ENCODE peak calls at places on chromosomes 7 and 10, in nine cellular contexts. E is activated T-cell treated with anti-CD3 and anti-CD28 coated beads for 1 hour; Q is tibial nerve; Z is effector CD4-positive, alpha-beta T cell; S is DMS153; C is SK-MEL-5; V is activated CD4-positive, CD25-positive, alpha-beta regulatory T cell; J is HCEC 1CT; A is colonic mucosa. P is an unnamed sample.

GRCh38 chr7:94040254-94040653 is 36.1 kb upstream of the BET1 start:
- DNase-seq in E (no peak), Q (no peak), Z (no peak), S (no peak), C (peak; percentile 59), V (no peak), J (no peak), A (no peak), P (no peak)

GRCh38 chr10:11009471-11010308 is 8.0 kb upstream of the CELF2 start:
- DNase-seq in E (no peak), Q (no peak), Z (no peak), S (no peak), C (no peak), V (no peak), J (no peak), A (no peak), P (no peak)

GRCh38 chr7:128829391-128830166 is 627 bp upstream of the FLNC start:
- DNase-seq in E (no peak), Q (no peak), Z (no peak), S (no peak), C (no peak), V (no peak), J (peak; percentile 45), A (no peak), P (no peak)

GRCh38 chr10:132247943-132248342 is 59.8 kb downstream of the STK32C start:
- DNase-seq in E (no peak), Q (no peak), Z (no peak), S (no peak), C (no peak), V (no peak), J (no peak), A (no peak), P (no peak)

GRCh38 chr7:130430841-130431713 is 9.7 kb downstream of the CEP41 start:
- DNase-seq in E (no peak), Q (no peak), Z (no peak), S (no peak), C (no peak), V (no peak), J (peak; percentile 78), A (no peak), P (no peak)

GRCh38 chr7:52297128-52297527 is 738.3 kb upstream of the POM121L12 start:
- DNase-seq in E (no peak), Q (no peak), Z (no peak), S (no peak), C (no peak), V (no peak), J (no peak), A (no peak), P (no peak)

GRCh38 chr10:102230264-102230860 is 4.3 kb downstream of the ELOVL3 start:
- DNase-seq in E (no peak), Q (no peak), Z (no peak), S (peak; percentile 26), C (no peak), V (no peak), J (peak; percentile 59), A (peak; percentile 35), P (no peak)

GRCh38 chr7:13057462-13058200 is 370.2 kb downstream of the ARL4A start:
- DNase-seq in E (no peak), Q (no peak), Z (no peak), S (no peak), C (no peak), V (no peak), J (no peak), A (no peak), P (peak; percentile 13)

GRCh38 chr7:25408861-25409260 is 180.6 kb upstream of the NPVF start:
- DNase-seq in E (no peak), Q (no peak), Z (no peak), S (no peak), C (no peak), V (no peak), J (no peak), A (no peak), P (no peak)

GRCh38 chr10:115827650-115828049 is 445.4 kb downstream of the GFRA1 start:
- DNase-seq in E (no peak), Q (no peak), Z (no peak), S (no peak), C (no peak), V (no peak), J (no peak), A (no peak), P (no peak)

GRCh38 chr10:107163086-107163880 is 1.2 kb downstream of the SORCS1 start:
- DNase-seq in E (no peak), Q (no peak), Z (no peak), S (no peak), C (peak; percentile 79), V (no peak), J (no peak), A (no peak), P (peak; percentile 24)

GRCh38 chr10:97321807-97322195 is 2.7 kb downstream of the FRAT1 start:
- DNase-seq in E (no peak), Q (no peak), Z (no peak), S (peak; percentile 74), C (no peak), V (no peak), J (no peak), A (no peak), P (peak; percentile 77)